ENCODE peak calls at places on chromosomes 1 and 21, in four cellular contexts. X is aorta, R is skeletal muscle cell, Z is fibroblast of mammary gland. N is an unnamed sample.

GRCh38 chr1:45979778-45980176 is 152.7 kb downstream of the PIK3R3 start:
- DNase-seq in X (no peak), Z (no peak), R (no peak), N (no peak)

GRCh38 chr1:72516826-72517225 is 234.5 kb upstream of the NEGR1 start:
- DNase-seq in Z (peak; percentile 14), R (no peak), X (no peak), N (no peak)

GRCh38 chr1:72724951-72725863 is 442.9 kb upstream of the NEGR1 start:
- DNase-seq in Z (no peak), R (no peak), X (peak; percentile 65), N (no peak)

GRCh38 chr1:100362821-100363466 is 10.6 kb downstream of the CDC14A start:
- DNase-seq in R (no peak), X (no peak), Z (no peak), N (no peak)

GRCh38 chr1:43367026-43367903 is 546 bp downstream of the ELOVL1 start:
- DNase-seq in R (no peak), Z (no peak), X (peak; percentile 80), N (no peak)

GRCh38 chr1:200034262-200034557 is 6.7 kb downstream of the NR5A2 start:
- DNase-seq in Z (no peak), R (no peak), X (no peak), N (no peak)

GRCh38 chr21:19913995-19914394 is 1084.2 kb upstream of the NCAM2 start:
- DNase-seq in R (no peak), Z (no peak), X (no peak), N (no peak)

GRCh38 chr1:233916706-233917105 is 12.2 kb downstream of the SLC35F3 start:
- DNase-seq in R (no peak), X (no peak), Z (no peak), N (no peak)

GRCh38 chr1:75588779-75589475 is 22.0 kb downstream of the SLC44A5 start:
- DNase-seq in Z (no peak), X (no peak), R (no peak), N (no peak)

GRCh38 chr1:208093754-208094719 is 150.1 kb downstream of the PLXNA2 start:
- DNase-seq in R (no peak), X (peak; percentile 89), Z (peak; percentile 59), N (peak; percentile 64)

GRCh38 chr1:17232759-17233661 is 15.9 kb upstream of the PADI3 start:
- DNase-seq in X (no peak), R (peak; percentile 69), Z (peak; percentile 77), N (peak; percentile 75)

GRCh38 chr1:225822655-225823403 is 12.9 kb downstream of the EPHX1 start:
- DNase-seq in Z (no peak), R (no peak), X (peak; percentile 54), N (no peak)

GRCh38 chr1:1199961-1200875 is 6.2 kb downstream of the TNFRSF18 start:
- DNase-seq in R (no peak), Z (no peak), X (peak; percentile 73), N (no peak)

GRCh38 chr1:1199141-1199960 is 7.0 kb downstream of the TNFRSF18 start:
- DNase-seq in R (no peak), Z (no peak), X (peak; percentile 72), N (no peak)

GRCh38 chr1:1202831-1203560 is 3.4 kb downstream of the TNFRSF18 start:
- DNase-seq in X (peak; percentile 69), R (no peak), Z (no peak), N (no peak)

GRCh38 chr1:1198423-1199140 is 7.8 kb downstream of the TNFRSF18 start:
- DNase-seq in X (peak; percentile 63), R (no peak), Z (no peak), N (no peak)

DNA sequence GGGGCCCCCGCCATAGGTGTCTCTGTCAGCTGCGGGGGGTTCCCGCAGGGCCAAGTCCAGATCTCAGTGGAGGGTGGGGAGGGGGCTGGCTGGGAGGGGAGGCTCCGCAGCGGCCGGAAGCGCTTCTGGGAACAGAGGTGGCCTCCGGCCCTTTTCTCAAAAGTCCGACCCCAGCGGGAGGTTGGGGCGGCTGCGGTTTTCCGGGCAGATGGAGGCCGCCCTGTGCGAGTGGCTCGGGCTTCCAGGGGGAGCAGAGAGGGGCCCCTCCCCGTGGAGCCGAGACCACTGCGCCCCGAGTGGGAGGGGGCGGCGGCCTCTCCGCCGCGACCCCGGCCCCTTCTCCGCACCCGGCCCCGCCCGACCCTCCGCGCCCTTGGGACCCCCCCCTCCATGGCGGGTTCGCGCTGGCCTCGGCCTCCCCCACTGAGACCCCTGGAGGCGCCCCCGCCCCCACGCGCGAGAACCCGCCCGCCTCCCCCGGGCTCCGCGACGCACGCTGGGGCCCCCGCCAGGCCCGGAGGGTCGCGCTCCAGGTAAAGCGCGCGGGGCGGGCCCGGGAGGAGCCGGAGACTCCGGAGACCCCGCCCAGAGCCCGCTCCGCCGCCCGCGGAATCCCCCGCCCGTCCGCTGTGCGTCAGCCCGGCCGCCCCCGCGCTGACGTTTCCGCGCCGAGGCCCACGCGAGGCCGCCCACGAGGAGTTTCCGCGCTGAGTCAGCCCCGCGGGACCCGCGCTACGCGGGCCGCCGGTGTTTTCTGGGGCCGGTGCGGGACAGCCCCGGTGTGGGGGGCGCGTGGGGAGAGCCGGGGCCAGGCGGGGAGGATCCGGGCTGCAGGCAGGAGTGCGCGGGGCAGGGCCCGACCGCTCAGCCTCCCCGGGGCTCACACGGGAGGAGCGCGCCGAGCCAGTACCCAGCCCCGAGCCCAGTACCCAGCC is 5.2 kb downstream of the TNFRSF18 start:
- DNase-seq in R (no peak), Z (peak; percentile 53), X (peak; percentile 90), N (peak; percentile 29)
- H3K4me3 ChIP-seq in R (peak overlapping the region; percentile 36), Z (no peak overlapping the region), X (peak overlapping the region; percentile 23), N (peak overlapping the region; percentile 12)

DNA sequence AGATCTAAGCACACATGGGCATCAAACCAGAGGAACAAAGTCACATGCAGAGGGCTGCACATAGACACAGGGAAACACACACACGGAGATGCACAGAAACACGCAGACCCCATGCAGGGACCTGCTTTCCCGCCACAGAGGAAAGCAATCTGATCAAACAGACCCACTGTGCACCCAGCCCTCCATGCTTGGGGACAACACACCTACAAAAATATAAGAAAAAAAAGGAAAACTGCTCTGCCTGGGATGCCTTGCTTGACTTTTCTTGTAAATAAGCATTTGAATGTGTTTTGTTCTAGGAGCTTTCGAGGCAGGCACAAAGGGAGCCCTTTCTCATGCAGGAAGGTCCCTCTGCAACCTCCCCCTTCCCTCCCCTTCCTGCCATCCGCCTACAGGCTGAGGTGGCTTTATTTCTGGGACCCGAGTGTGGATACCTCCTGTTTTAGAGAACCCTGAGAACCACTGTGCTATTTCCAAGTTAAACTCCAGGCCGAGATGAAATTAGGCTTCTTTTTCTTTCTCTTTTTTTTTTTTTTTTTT is 3.5 kb upstream of the ICMT start:
- DNase-seq in X (no peak), R (no peak), Z (no peak), N (no peak)
- H3K4me3 ChIP-seq in X (no peak overlapping the region), R (no peak overlapping the region), Z (no peak overlapping the region), N (no peak overlapping the region)

DNA sequence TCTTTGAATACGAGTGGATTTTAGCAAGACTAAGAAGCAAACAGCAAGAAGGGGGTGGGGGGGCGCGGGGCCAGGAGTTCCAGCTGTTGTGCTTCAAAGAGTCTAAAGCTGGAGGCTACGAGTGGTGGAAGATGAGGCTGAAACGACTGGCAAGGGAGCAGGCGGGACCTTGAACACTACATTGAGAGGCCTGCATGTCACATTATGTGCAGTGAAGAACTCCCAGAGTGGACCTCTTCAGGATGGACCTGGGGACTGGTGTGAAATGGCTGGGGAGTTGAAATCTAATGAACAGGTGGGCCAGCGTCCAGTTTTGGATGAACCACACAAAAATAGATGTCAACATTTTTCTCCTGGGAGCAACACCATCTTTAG is 1.1 kb downstream of the GPX7 start:
- DNase-seq in R (no peak), Z (no peak), X (no peak), N (no peak)
- H3K4me3 ChIP-seq in R (no peak overlapping the region), Z (peak overlapping the region; percentile 45), X (peak overlapping the region; percentile 44), N (peak overlapping the region; percentile 62)

GRCh38 chr21:42227909-42228708 is 9.2 kb downstream of the ABCG1 start:
- DNase-seq in X (peak; percentile 92), R (peak; percentile 62), Z (peak; percentile 91), N (peak; percentile 88)
- H3K4me3 ChIP-seq in X (no peak overlapping the region), R (no peak overlapping the region), Z (no peak overlapping the region), N (no peak overlapping the region)

GRCh38 chr21:35652872-35653271 is 407.5 kb downstream of the SETD4 start:
- DNase-seq in X (no peak), Z (no peak), R (no peak), N (no peak)
- H3K4me3 ChIP-seq in X (no peak overlapping the region), Z (no peak overlapping the region), R (no peak overlapping the region), N (no peak overlapping the region)

N was measured in brain microvascular endothelial cell.